ENCODE peak calls at places on chromosomes 16 and 17, in eight cellular contexts. F, L, V, E, R, I, C and G are unnamed samples.
A peak's percentile ranks its signal among the peaks of the same experiment; 100 is the strongest.

GRCh38 chr16:7086842-7087616 is 245.6 kb upstream of the RBFOX1 start:
- DNase-seq in C (peak; percentile 48), R (no peak), I (peak; percentile 2), E (peak; percentile 55), V (peak; percentile 21), F (no peak), L (peak; percentile 41), G (no peak)

GRCh38 chr17:4796550-4796915 is 569 bp downstream of the PSMB6 start:
- DNase-seq in R (no peak), V (no peak), I (peak; percentile 49), F (no peak), C (no peak), E (peak; percentile 75), L (no peak), G (peak; percentile 20)

GRCh38 chr16:85707528-85708095 is 18.9 kb upstream of the GINS2 start:
- DNase-seq in R (no peak), C (no peak), E (no peak), F (no peak), I (no peak), V (no peak), L (no peak), G (no peak)

GRCh38 chr16:57123969-57124674 is 31.7 kb downstream of the CPNE2 start:
- DNase-seq in E (no peak), F (no peak), I (no peak), L (no peak), C (no peak), R (no peak), V (no peak), G (no peak)

GRCh38 chr16:63617990-63618763 is 1503.7 kb downstream of the CDH11 start:
- DNase-seq in L (no peak), E (no peak), F (no peak), V (no peak), C (peak; percentile 60), I (no peak), R (no peak), G (no peak)

GRCh38 chr16:24771132-24771778 is 41.8 kb downstream of the TNRC6A start:
- DNase-seq in C (no peak), V (no peak), F (no peak), R (no peak), I (no peak), E (no peak), L (no peak), G (peak; percentile 40)

GRCh38 chr17:60154616-60155426 is 5.0 kb downstream of the CA4 start:
- DNase-seq in F (peak; percentile 45), V (no peak), I (no peak), E (peak; percentile 50), C (peak; percentile 68), R (peak; percentile 33), L (no peak), G (peak; percentile 79)

GRCh38 chr17:15289285-15290185 is 24.4 kb upstream of the PMP22 start:
- DNase-seq in I (peak; percentile 25), R (no peak), F (no peak), E (peak; percentile 39), V (no peak), L (no peak), C (no peak), G (peak; percentile 92)

GRCh38 chr16:86565181-86565631 is 1.4 kb upstream of the FOXC2 start:
- DNase-seq in R (no peak), L (no peak), E (no peak), I (no peak), V (no peak), C (no peak), F (peak; percentile 60), G (no peak)

GRCh38 chr17:34616148-34616547 is 36.8 kb downstream of the TMEM132E start:
- DNase-seq in L (no peak), V (no peak), F (no peak), C (no peak), R (no peak), I (no peak), E (peak; percentile 66), G (no peak)

GRCh38 chr17:35254107-35254802 is 11.4 kb downstream of the SLFN5 start:
- DNase-seq in E (no peak), C (peak; percentile 53), V (no peak), R (peak; percentile 92), L (peak; percentile 82), I (peak; percentile 67), F (peak; percentile 82), G (peak; percentile 98)

GRCh38 chr16:30399435-30400186 is 4.4 kb downstream of the ZNF48 start:
- DNase-seq in L (no peak), F (no peak), R (no peak), E (peak; percentile 60), I (no peak), V (no peak), C (no peak), G (no peak)

GRCh38 chr17:1422907-1423306 is 22.9 kb upstream of the YWHAE start:
- DNase-seq in L (peak; percentile 87), C (no peak), E (no peak), V (no peak), I (peak; percentile 4), R (no peak), F (no peak), G (peak; percentile 94)

GRCh38 chr16:46711106-46711769 is 21.8 kb downstream of the ORC6 start:
- DNase-seq in C (peak; percentile 84), I (no peak), R (peak; percentile 27), E (no peak), L (peak; percentile 82), F (no peak), V (no peak), G (no peak)

DNA sequence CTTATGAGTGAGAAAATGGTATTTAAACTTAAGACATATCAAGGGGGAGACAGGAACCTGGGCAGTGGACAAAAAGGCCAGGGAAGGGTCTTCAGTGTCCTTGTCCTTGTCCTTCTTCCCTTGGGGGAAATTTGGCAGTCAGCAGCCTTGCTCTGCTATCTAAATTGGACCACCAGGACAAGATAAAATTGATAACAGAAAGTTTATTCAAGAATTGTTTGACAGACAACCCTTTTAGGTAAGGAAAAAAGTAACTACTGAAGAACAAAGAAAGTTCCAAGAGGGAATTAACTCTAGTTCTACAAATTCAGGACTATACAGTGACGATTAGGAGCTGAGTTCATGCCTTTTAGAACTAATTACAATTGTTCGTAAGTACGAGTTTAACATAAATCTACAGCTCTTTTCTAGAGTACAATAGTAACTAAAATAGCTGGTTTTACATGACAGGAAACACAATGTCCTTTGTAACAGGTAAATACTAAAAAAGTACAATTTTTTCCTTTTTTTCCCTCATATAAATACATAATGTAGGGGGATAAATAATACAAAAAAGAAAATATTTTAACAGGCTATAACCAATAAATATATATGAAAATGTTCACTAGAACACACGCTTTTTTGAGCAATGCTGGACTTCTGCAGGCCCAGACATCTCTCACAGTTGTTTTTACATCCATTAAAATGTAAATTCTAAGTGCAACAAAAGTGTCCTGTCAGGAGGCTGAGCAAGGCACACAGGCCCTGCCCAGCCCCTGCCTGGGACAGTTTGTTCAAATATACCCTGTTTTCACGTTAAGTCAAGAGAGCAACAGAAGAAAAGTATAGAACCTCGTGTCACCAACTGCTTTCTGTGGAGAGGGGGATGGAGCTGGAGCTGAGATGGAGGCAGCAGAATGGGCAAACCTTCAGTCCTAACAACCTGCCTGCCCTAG is 4.0 kb upstream of the HOXB2 start:
- DNase-seq in I (no peak), C (no peak), F (no peak), R (no peak), V (no peak), E (no peak), L (no peak), G (no peak)
- TF ChIP-seq CTCF in I (no peak), C (no peak), F (no peak), R (no peak), V (no peak), E (no peak), L (no peak), G (no peak)

DNA sequence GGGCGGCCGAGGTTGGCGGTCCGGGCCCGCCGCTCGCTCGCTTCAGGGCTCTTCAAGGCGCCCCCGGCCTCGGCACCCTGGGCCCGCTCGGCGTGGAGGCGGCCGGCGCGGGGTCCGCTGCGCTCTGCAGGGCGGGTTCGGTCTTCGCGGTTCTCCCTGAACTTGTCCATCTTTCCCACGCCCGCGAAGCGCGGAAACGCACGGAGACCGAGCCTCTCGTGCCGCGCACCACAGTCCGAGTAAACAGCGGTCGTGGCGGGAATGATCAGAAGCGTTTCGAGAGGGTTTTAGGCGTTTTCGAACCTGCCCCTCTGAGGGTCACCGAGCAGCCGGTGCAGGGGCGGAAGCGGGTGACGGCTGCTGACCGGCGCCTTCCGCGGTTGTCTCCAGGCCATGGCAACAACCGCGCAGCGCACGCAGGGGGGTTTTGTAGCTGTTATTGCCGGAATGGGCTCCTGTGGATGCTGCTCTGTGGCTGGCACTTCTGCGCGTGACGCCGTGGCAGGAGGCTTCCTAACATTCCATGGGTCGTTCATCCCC is 414 bp downstream of the NARF start:
- DNase-seq in I (no peak), V (no peak), L (no peak), F (no peak), C (no peak), E (peak; percentile 76), R (no peak), G (no peak)
- TF ChIP-seq CTCF in I (no peak), V (no peak), L (no peak), F (no peak), C (no peak), E (no peak), R (no peak), G (no peak)

GRCh38 chr17:33522623-33523022 is 229.5 kb upstream of the ASIC2 start:
- DNase-seq in F (no peak), R (no peak), I (no peak), V (no peak), C (no peak), L (no peak), E (no peak), G (no peak)
- TF ChIP-seq CTCF in F (no peak), R (no peak), I (no peak), V (peak; percentile 22), C (no peak), L (no peak), E (peak; percentile 25), G (no peak)

GRCh38 chr17:31739300-31739699 is 119.7 kb downstream of the COPRS start:
- DNase-seq in F (no peak), C (no peak), I (no peak), L (no peak), E (no peak), V (no peak), R (no peak), G (no peak)

GRCh38 chr17:31740611-31741082 is 118.4 kb downstream of the COPRS start:
- DNase-seq in F (peak; percentile 50), C (no peak), L (no peak), V (no peak), R (no peak), E (no peak), I (no peak), G (no peak)

GRCh38 chr17:31738488-31738887 is 120.6 kb downstream of the COPRS start:
- DNase-seq in I (no peak), E (no peak), L (no peak), R (no peak), C (peak; percentile 52), V (no peak), F (peak; percentile 24), G (no peak)

GRCh38 chr17:31736855-31737625 is 122.0 kb downstream of the COPRS start:
- DNase-seq in F (peak; percentile 79), I (no peak), E (no peak), L (no peak), C (peak; percentile 68), R (no peak), V (no peak), G (no peak)

DNA sequence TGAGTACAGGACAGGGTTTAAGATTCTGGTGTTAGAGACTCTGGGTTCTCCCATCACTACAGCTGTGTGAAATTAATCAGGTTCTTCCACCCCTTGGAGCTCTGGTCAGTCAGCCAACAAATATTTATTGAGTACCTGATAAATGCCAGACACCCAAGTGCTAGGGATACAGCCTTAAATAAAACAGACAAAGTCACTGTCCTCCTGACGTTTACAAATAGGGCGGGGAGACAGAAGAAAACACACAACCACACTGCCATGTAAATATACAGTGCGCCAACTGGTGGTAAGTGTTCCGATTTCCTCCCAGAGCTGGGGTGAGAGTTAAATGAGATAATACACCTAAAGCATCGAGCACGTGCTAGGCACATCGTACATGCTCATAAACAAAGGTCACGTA is 121.0 kb downstream of the COPRS start:
- DNase-seq in R (no peak), C (no peak), E (no peak), F (no peak), L (no peak), I (no peak), V (no peak), G (no peak)
- TF ChIP-seq CTCF in R (no peak), C (no peak), E (no peak), F (no peak), L (no peak), I (no peak), V (no peak), G (no peak)